ENCODE peak calls at places on chromosomes 3 and 15, in eight cellular contexts. One of them, this sample, is unnamed.

GRCh38 chr3:190619353-190619752 is 105.5 kb downstream of the IL1RAP start:
- DNase-seq in AG09319: no peak
- DNase-seq in T-helper 2 cell treated with Interferon-gamma antibody and Interleukin-4, amounts not matched to agents 5 μg/mL and 100 μg/mL, for 36 hours: no peak
- DNase-seq in T-helper 9 cell: no peak
- DNase-seq in lower lobe of right lung: no peak
- DNase-seq in GM20000: no peak
- DNase-seq in Panc1: no peak
- DNase-seq in lower leg skin: no peak
- DNase-seq in this sample: no peak

GRCh38 chr3:72586694-72587093 is 261.6 kb downstream of the SHQ1 start:
- DNase-seq in T-helper 9 cell: no peak
- DNase-seq in GM20000: no peak
- DNase-seq in Panc1: no peak
- DNase-seq in lower lobe of right lung: no peak
- DNase-seq in T-helper 2 cell treated with Interferon-gamma antibody and Interleukin-4, amounts not matched to agents 5 μg/mL and 100 μg/mL, for 36 hours: no peak
- DNase-seq in AG09319: no peak
- DNase-seq in lower leg skin: no peak
- DNase-seq in this sample: no peak

GRCh38 chr3:192237992-192238608 is 489.2 kb downstream of the FGF12 start:
- DNase-seq in T-helper 2 cell treated with Interferon-gamma antibody and Interleukin-4, amounts not matched to agents 5 μg/mL and 100 μg/mL, for 36 hours: no peak
- DNase-seq in T-helper 9 cell: no peak
- DNase-seq in lower leg skin: no peak
- DNase-seq in GM20000: no peak
- DNase-seq in Panc1: no peak
- DNase-seq in lower lobe of right lung: no peak
- DNase-seq in AG09319: no peak
- DNase-seq in this sample: no peak

GRCh38 chr3:186150234-186150830 is 41.4 kb upstream of the ETV5 start:
- DNase-seq in Panc1: no peak
- DNase-seq in T-helper 9 cell: no peak
- DNase-seq in GM20000: no peak
- DNase-seq in lower leg skin: no peak
- DNase-seq in AG09319: no peak
- DNase-seq in lower lobe of right lung: no peak
- DNase-seq in T-helper 2 cell treated with Interferon-gamma antibody and Interleukin-4, amounts not matched to agents 5 μg/mL and 100 μg/mL, for 36 hours: no peak
- DNase-seq in this sample: no peak

GRCh38 chr3:59443618-59444292 is 393.9 kb upstream of the CFAP20DC start:
- DNase-seq in T-helper 2 cell treated with Interferon-gamma antibody and Interleukin-4, amounts not matched to agents 5 μg/mL and 100 μg/mL, for 36 hours: no peak
- DNase-seq in lower leg skin: no peak
- DNase-seq in lower lobe of right lung: no peak
- DNase-seq in T-helper 9 cell: no peak
- DNase-seq in Panc1: no peak
- DNase-seq in GM20000: no peak
- DNase-seq in AG09319: no peak
- DNase-seq in this sample: no peak

GRCh38 chr15:35549567-35549966 is 3.6 kb upstream of the DPH6 start:
- DNase-seq in lower leg skin: no peak
- DNase-seq in T-helper 2 cell treated with Interferon-gamma antibody and Interleukin-4, amounts not matched to agents 5 μg/mL and 100 μg/mL, for 36 hours: no peak
- DNase-seq in AG09319: no peak
- DNase-seq in lower lobe of right lung: no peak
- DNase-seq in Panc1: no peak
- DNase-seq in T-helper 9 cell: no peak
- DNase-seq in GM20000: no peak
- DNase-seq in this sample: no peak

GRCh38 chr15:74227968-74228722 is 8.0 kb upstream of the CCDC33 start:
- DNase-seq in Panc1: no peak
- DNase-seq in lower lobe of right lung: no peak
- DNase-seq in AG09319: no peak
- DNase-seq in lower leg skin: no peak
- DNase-seq in GM20000: no peak
- DNase-seq in T-helper 9 cell: no peak
- DNase-seq in T-helper 2 cell treated with Interferon-gamma antibody and Interleukin-4, amounts not matched to agents 5 μg/mL and 100 μg/mL, for 36 hours: no peak
- DNase-seq in this sample: no peak

GRCh38 chr3:77605308-77605707 is 565.4 kb downstream of the ROBO2 start:
- DNase-seq in T-helper 2 cell treated with Interferon-gamma antibody and Interleukin-4, amounts not matched to agents 5 μg/mL and 100 μg/mL, for 36 hours: no peak
- DNase-seq in GM20000: no peak
- DNase-seq in Panc1: no peak
- DNase-seq in lower lobe of right lung: no peak
- DNase-seq in AG09319: no peak
- DNase-seq in T-helper 9 cell: no peak
- DNase-seq in lower leg skin: no peak
- DNase-seq in this sample: no peak